ENCODE peak calls at places on chromosome 1, in eight cellular contexts. Q is SHP77; W is GM19239; E is stimulated activated CD8-positive, alpha-beta memory T cell treated with anti-CD3 and anti-CD28 coated beads, Interleukin-2, amount 100 ng/mL, for 1 hour; D is iPS-NIHi11; A is AG08396; G is NCI-H1105; Y is uterus. O is an unnamed sample.

GRCh38 chr1:113745425-113745824 is 13.9 kb downstream of the PHTF1 start:
- DNase-seq in Q (no peak), W (no peak), E (no peak), D (no peak), A (no peak), G (no peak), Y (no peak), O (no peak)

GRCh38 chr1:235998812-235999211 is 66.1 kb downstream of the NID1 start:
- DNase-seq in Q (no peak), W (peak), E (peak), D (no peak), A (no peak), G (no peak), Y (no peak), O (no peak)

GRCh38 chr1:116725798-116726197 is 28.4 kb upstream of the CD2 start:
- DNase-seq in Q (no peak), W (no peak), E (no peak), D (no peak), A (no peak), G (no peak), Y (no peak), O (no peak)

GRCh38 chr1:169053196-169053595 is 53.3 kb upstream of the ATP1B1 start:
- DNase-seq in Q (no peak), W (no peak), E (no peak), D (no peak), A (no peak), G (no peak), Y (no peak), O (no peak)

GRCh38 chr1:234206651-234207284 is 166.5 kb upstream of the COA6 start:
- DNase-seq in Q (no peak), W (no peak), E (no peak), D (no peak), A (peak), G (no peak), Y (peak), O (peak)

GRCh38 chr1:204417231-204417997 is 5.8 kb upstream of the PPP1R15B start:
- DNase-seq in Q (no peak), W (no peak), E (no peak), D (peak), A (peak), G (no peak), Y (peak), O (peak)

GRCh38 chr1:226603030-226603960 is 54.7 kb downstream of the STUM start:
- DNase-seq in Q (no peak), W (no peak), E (no peak), D (no peak), A (peak), G (no peak), Y (peak), O (peak)

GRCh38 chr1:28594661-28595411 is 2.8 kb downstream of the RAB42 start:
- DNase-seq in Q (no peak), W (no peak), E (no peak), D (no peak), A (no peak), G (no peak), Y (no peak), O (no peak)

GRCh38 chr1:17890815-17891191 is 135.7 kb downstream of the ACTL8 start:
- DNase-seq in Q (no peak), W (no peak), E (no peak), D (no peak), A (no peak), G (no peak), Y (no peak), O (no peak)